ENCODE peak calls at places on chromosomes 2 and 18, in five cellular contexts. One of them, this sample, is unnamed.

GRCh38 chr18:58023108-58023507 is 20.9 kb upstream of the NEDD4L start:
- DNase-seq in stimulated activated CD4-positive, alpha-beta T cell treated with anti-CD3 and anti-CD28 coated beads, Interleukin-1b, Interleukin-23, amount 100 ng/mL, for 4 hours: no peak
- DNase-seq in head of caudate nucleus: no peak
- DNase-seq in CD8-positive, alpha-beta memory T cell: no peak
- DNase-seq in activated CD4-positive, CD25-positive, alpha-beta regulatory T cell: no peak
- DNase-seq in this sample: no peak

GRCh38 chr2:180101846-180102245 is 94.7 kb upstream of the CWC22 start:
- DNase-seq in CD8-positive, alpha-beta memory T cell: no peak
- DNase-seq in activated CD4-positive, CD25-positive, alpha-beta regulatory T cell: no peak
- DNase-seq in stimulated activated CD4-positive, alpha-beta T cell treated with anti-CD3 and anti-CD28 coated beads, Interleukin-1b, Interleukin-23, amount 100 ng/mL, for 4 hours: no peak
- DNase-seq in head of caudate nucleus: no peak
- DNase-seq in this sample: no peak

GRCh38 chr2:69926849-69927515 is 12.1 kb downstream of the MXD1 start:
- DNase-seq in activated CD4-positive, CD25-positive, alpha-beta regulatory T cell: no peak
- DNase-seq in stimulated activated CD4-positive, alpha-beta T cell treated with anti-CD3 and anti-CD28 coated beads, Interleukin-1b, Interleukin-23, amount 100 ng/mL, for 4 hours: no peak
- DNase-seq in head of caudate nucleus: no peak
- DNase-seq in CD8-positive, alpha-beta memory T cell: no peak
- DNase-seq in this sample: no peak

GRCh38 chr2:69340101-69340775 is 46.8 kb downstream of the GFPT1 start:
- DNase-seq in activated CD4-positive, CD25-positive, alpha-beta regulatory T cell: no peak
- DNase-seq in stimulated activated CD4-positive, alpha-beta T cell treated with anti-CD3 and anti-CD28 coated beads, Interleukin-1b, Interleukin-23, amount 100 ng/mL, for 4 hours: no peak
- DNase-seq in CD8-positive, alpha-beta memory T cell: no peak
- DNase-seq in head of caudate nucleus: no peak
- DNase-seq in this sample: no peak

GRCh38 chr2:42047488-42048317 is at the start of gene PKDCC:
- DNase-seq in CD8-positive, alpha-beta memory T cell: peak
- DNase-seq in head of caudate nucleus: peak
- DNase-seq in stimulated activated CD4-positive, alpha-beta T cell treated with anti-CD3 and anti-CD28 coated beads, Interleukin-1b, Interleukin-23, amount 100 ng/mL, for 4 hours: no peak
- DNase-seq in activated CD4-positive, CD25-positive, alpha-beta regulatory T cell: no peak
- DNase-seq in this sample: peak

GRCh38 chr2:217160978-217161973 is 301.4 kb upstream of the TNP1 start:
- DNase-seq in stimulated activated CD4-positive, alpha-beta T cell treated with anti-CD3 and anti-CD28 coated beads, Interleukin-1b, Interleukin-23, amount 100 ng/mL, for 4 hours: no peak
- DNase-seq in head of caudate nucleus: no peak
- DNase-seq in activated CD4-positive, CD25-positive, alpha-beta regulatory T cell: no peak
- DNase-seq in CD8-positive, alpha-beta memory T cell: no peak
- DNase-seq in this sample: no peak

GRCh38 chr2:188142636-188143035 is 149.0 kb upstream of the GULP1 start:
- DNase-seq in stimulated activated CD4-positive, alpha-beta T cell treated with anti-CD3 and anti-CD28 coated beads, Interleukin-1b, Interleukin-23, amount 100 ng/mL, for 4 hours: no peak
- DNase-seq in CD8-positive, alpha-beta memory T cell: no peak
- DNase-seq in activated CD4-positive, CD25-positive, alpha-beta regulatory T cell: no peak
- DNase-seq in head of caudate nucleus: no peak
- DNase-seq in this sample: no peak

GRCh38 chr2:206083602-206084467 is 2.1 kb downstream of the INO80D start:
- DNase-seq in head of caudate nucleus: no peak
- DNase-seq in CD8-positive, alpha-beta memory T cell: no peak
- DNase-seq in stimulated activated CD4-positive, alpha-beta T cell treated with anti-CD3 and anti-CD28 coated beads, Interleukin-1b, Interleukin-23, amount 100 ng/mL, for 4 hours: no peak
- DNase-seq in activated CD4-positive, CD25-positive, alpha-beta regulatory T cell: no peak
- DNase-seq in this sample: no peak

GRCh38 chr2:29105375-29105774 is 9.8 kb upstream of the CLIP4 start:
- DNase-seq in activated CD4-positive, CD25-positive, alpha-beta regulatory T cell: no peak
- DNase-seq in stimulated activated CD4-positive, alpha-beta T cell treated with anti-CD3 and anti-CD28 coated beads, Interleukin-1b, Interleukin-23, amount 100 ng/mL, for 4 hours: no peak
- DNase-seq in head of caudate nucleus: no peak
- DNase-seq in CD8-positive, alpha-beta memory T cell: no peak
- DNase-seq in this sample: no peak

GRCh38 chr2:131493199-131494018 is 1.2 kb upstream of the MZT2A start:
- DNase-seq in stimulated activated CD4-positive, alpha-beta T cell treated with anti-CD3 and anti-CD28 coated beads, Interleukin-1b, Interleukin-23, amount 100 ng/mL, for 4 hours: no peak
- DNase-seq in head of caudate nucleus: no peak
- DNase-seq in CD8-positive, alpha-beta memory T cell: no peak
- DNase-seq in activated CD4-positive, CD25-positive, alpha-beta regulatory T cell: no peak
- DNase-seq in this sample: no peak

GRCh38 chr2:108124733-108125132 is 115.0 kb upstream of the SULT1C3 start:
- DNase-seq in head of caudate nucleus: no peak
- DNase-seq in stimulated activated CD4-positive, alpha-beta T cell treated with anti-CD3 and anti-CD28 coated beads, Interleukin-1b, Interleukin-23, amount 100 ng/mL, for 4 hours: no peak
- DNase-seq in CD8-positive, alpha-beta memory T cell: no peak
- DNase-seq in activated CD4-positive, CD25-positive, alpha-beta regulatory T cell: no peak
- DNase-seq in this sample: no peak

GRCh38 chr18:46099463-46099862 is 1.4 kb upstream of the ATP5F1A start:
- DNase-seq in activated CD4-positive, CD25-positive, alpha-beta regulatory T cell: no peak
- DNase-seq in stimulated activated CD4-positive, alpha-beta T cell treated with anti-CD3 and anti-CD28 coated beads, Interleukin-1b, Interleukin-23, amount 100 ng/mL, for 4 hours: no peak
- DNase-seq in head of caudate nucleus: no peak
- DNase-seq in CD8-positive, alpha-beta memory T cell: no peak
- DNase-seq in this sample: no peak

GRCh38 chr2:11102956-11103860 is 52.1 kb upstream of the SLC66A3 start:
- DNase-seq in activated CD4-positive, CD25-positive, alpha-beta regulatory T cell: no peak
- DNase-seq in head of caudate nucleus: no peak
- DNase-seq in CD8-positive, alpha-beta memory T cell: no peak
- DNase-seq in stimulated activated CD4-positive, alpha-beta T cell treated with anti-CD3 and anti-CD28 coated beads, Interleukin-1b, Interleukin-23, amount 100 ng/mL, for 4 hours: no peak
- DNase-seq in this sample: no peak

GRCh38 chr2:43459455-43459854 is 136.4 kb downstream of the THADA start:
- DNase-seq in CD8-positive, alpha-beta memory T cell: no peak
- DNase-seq in head of caudate nucleus: no peak
- DNase-seq in activated CD4-positive, CD25-positive, alpha-beta regulatory T cell: no peak
- DNase-seq in stimulated activated CD4-positive, alpha-beta T cell treated with anti-CD3 and anti-CD28 coated beads, Interleukin-1b, Interleukin-23, amount 100 ng/mL, for 4 hours: no peak
- DNase-seq in this sample: no peak

GRCh38 chr2:39780825-39781600 is 2.0 kb upstream of the THUMPD2 start:
- DNase-seq in stimulated activated CD4-positive, alpha-beta T cell treated with anti-CD3 and anti-CD28 coated beads, Interleukin-1b, Interleukin-23, amount 100 ng/mL, for 4 hours: no peak
- DNase-seq in activated CD4-positive, CD25-positive, alpha-beta regulatory T cell: no peak
- DNase-seq in head of caudate nucleus: no peak
- DNase-seq in CD8-positive, alpha-beta memory T cell: no peak
- DNase-seq in this sample: no peak

GRCh38 chr2:197042613-197043248 is 116.2 kb upstream of the PGAP1 start:
- DNase-seq in head of caudate nucleus: no peak
- DNase-seq in activated CD4-positive, CD25-positive, alpha-beta regulatory T cell: no peak
- DNase-seq in stimulated activated CD4-positive, alpha-beta T cell treated with anti-CD3 and anti-CD28 coated beads, Interleukin-1b, Interleukin-23, amount 100 ng/mL, for 4 hours: no peak
- DNase-seq in CD8-positive, alpha-beta memory T cell: no peak
- DNase-seq in this sample: no peak

GRCh38 chr2:200462136-200462710 is 47.6 kb downstream of the KCTD18 start:
- DNase-seq in stimulated activated CD4-positive, alpha-beta T cell treated with anti-CD3 and anti-CD28 coated beads, Interleukin-1b, Interleukin-23, amount 100 ng/mL, for 4 hours: no peak
- DNase-seq in head of caudate nucleus: no peak
- DNase-seq in activated CD4-positive, CD25-positive, alpha-beta regulatory T cell: no peak
- DNase-seq in CD8-positive, alpha-beta memory T cell: no peak
- DNase-seq in this sample: no peak

GRCh38 chr2:191311-192190 is 72.3 kb downstream of the SH3YL1 start:
- DNase-seq in activated CD4-positive, CD25-positive, alpha-beta regulatory T cell: no peak
- DNase-seq in stimulated activated CD4-positive, alpha-beta T cell treated with anti-CD3 and anti-CD28 coated beads, Interleukin-1b, Interleukin-23, amount 100 ng/mL, for 4 hours: no peak
- DNase-seq in CD8-positive, alpha-beta memory T cell: no peak
- DNase-seq in head of caudate nucleus: no peak
- DNase-seq in this sample: no peak

GRCh38 chr2:196983934-196984333 is 57.4 kb upstream of the PGAP1 start:
- DNase-seq in activated CD4-positive, CD25-positive, alpha-beta regulatory T cell: no peak
- DNase-seq in stimulated activated CD4-positive, alpha-beta T cell treated with anti-CD3 and anti-CD28 coated beads, Interleukin-1b, Interleukin-23, amount 100 ng/mL, for 4 hours: no peak
- DNase-seq in head of caudate nucleus: no peak
- DNase-seq in CD8-positive, alpha-beta memory T cell: no peak
- DNase-seq in this sample: no peak

GRCh38 chr2:47010176-47010575 is 94.6 kb upstream of the MCFD2 start:
- DNase-seq in activated CD4-positive, CD25-positive, alpha-beta regulatory T cell: no peak
- DNase-seq in stimulated activated CD4-positive, alpha-beta T cell treated with anti-CD3 and anti-CD28 coated beads, Interleukin-1b, Interleukin-23, amount 100 ng/mL, for 4 hours: no peak
- DNase-seq in CD8-positive, alpha-beta memory T cell: no peak
- DNase-seq in head of caudate nucleus: no peak
- DNase-seq in this sample: no peak

GRCh38 chr2:231187736-231188505 is 10.5 kb upstream of the ARMC9 start:
- DNase-seq in stimulated activated CD4-positive, alpha-beta T cell treated with anti-CD3 and anti-CD28 coated beads, Interleukin-1b, Interleukin-23, amount 100 ng/mL, for 4 hours: no peak
- DNase-seq in head of caudate nucleus: no peak
- DNase-seq in CD8-positive, alpha-beta memory T cell: no peak
- DNase-seq in activated CD4-positive, CD25-positive, alpha-beta regulatory T cell: no peak
- DNase-seq in this sample: peak

GRCh38 chr2:16173893-16174692 is 233.7 kb downstream of the MYCN start:
- DNase-seq in stimulated activated CD4-positive, alpha-beta T cell treated with anti-CD3 and anti-CD28 coated beads, Interleukin-1b, Interleukin-23, amount 100 ng/mL, for 4 hours: no peak
- DNase-seq in head of caudate nucleus: no peak
- DNase-seq in CD8-positive, alpha-beta memory T cell: no peak
- DNase-seq in activated CD4-positive, CD25-positive, alpha-beta regulatory T cell: no peak
- DNase-seq in this sample: no peak

GRCh38 chr2:128317186-128317897 is 1.3 kb downstream of the HS6ST1 start:
- DNase-seq in activated CD4-positive, CD25-positive, alpha-beta regulatory T cell: peak
- DNase-seq in CD8-positive, alpha-beta memory T cell: peak
- DNase-seq in head of caudate nucleus: peak
- DNase-seq in stimulated activated CD4-positive, alpha-beta T cell treated with anti-CD3 and anti-CD28 coated beads, Interleukin-1b, Interleukin-23, amount 100 ng/mL, for 4 hours: no peak
- DNase-seq in this sample: peak

GRCh38 chr18:53426656-53427055 is 797.8 kb downstream of the MBD2 start:
- DNase-seq in head of caudate nucleus: no peak
- DNase-seq in stimulated activated CD4-positive, alpha-beta T cell treated with anti-CD3 and anti-CD28 coated beads, Interleukin-1b, Interleukin-23, amount 100 ng/mL, for 4 hours: no peak
- DNase-seq in CD8-positive, alpha-beta memory T cell: no peak
- DNase-seq in activated CD4-positive, CD25-positive, alpha-beta regulatory T cell: no peak
- DNase-seq in this sample: no peak

GRCh38 chr2:2573658-2574293 is 242.7 kb upstream of the MYT1L start:
- DNase-seq in stimulated activated CD4-positive, alpha-beta T cell treated with anti-CD3 and anti-CD28 coated beads, Interleukin-1b, Interleukin-23, amount 100 ng/mL, for 4 hours: no peak
- DNase-seq in activated CD4-positive, CD25-positive, alpha-beta regulatory T cell: no peak
- DNase-seq in CD8-positive, alpha-beta memory T cell: no peak
- DNase-seq in head of caudate nucleus: no peak
- DNase-seq in this sample: no peak